ENCODE peak calls at places on chromosomes 3 and 15, in seven cellular contexts. One of them, this sample, is unnamed.

GRCh38 chr15:39785139-39785538 is 2.5 kb upstream of the FSIP1 start:
- DNase-seq in left ventricle myocardium inferior: no peak
- DNase-seq in Calu3: no peak
- DNase-seq in MCF 10A: peak
- DNase-seq in mammary epithelial cell: no peak
- DNase-seq in neural crest cell: no peak
- DNase-seq in type B pancreatic cell: no peak
- DNase-seq in this sample: no peak

GRCh38 chr3:59510576-59510975 is 460.8 kb upstream of the CFAP20DC start:
- DNase-seq in left ventricle myocardium inferior: no peak
- DNase-seq in Calu3: no peak
- DNase-seq in MCF 10A: no peak
- DNase-seq in mammary epithelial cell: no peak
- DNase-seq in neural crest cell: no peak
- DNase-seq in type B pancreatic cell: no peak
- DNase-seq in this sample: no peak

GRCh38 chr3:50156991-50157493 is 1.9 kb downstream of the SEMA3F start:
- DNase-seq in left ventricle myocardium inferior: no peak
- DNase-seq in Calu3: no peak
- DNase-seq in MCF 10A: peak
- DNase-seq in mammary epithelial cell: peak
- DNase-seq in neural crest cell: no peak
- DNase-seq in type B pancreatic cell: no peak
- DNase-seq in this sample: no peak

GRCh38 chr3:73446467-73447110 is 178.2 kb downstream of the PDZRN3 start:
- DNase-seq in left ventricle myocardium inferior: no peak
- DNase-seq in Calu3: no peak
- DNase-seq in MCF 10A: no peak
- DNase-seq in mammary epithelial cell: no peak
- DNase-seq in neural crest cell: no peak
- DNase-seq in type B pancreatic cell: no peak
- DNase-seq in this sample: no peak

GRCh38 chr3:195154111-195154791 is 116.7 kb downstream of the XXYLT1 start:
- DNase-seq in left ventricle myocardium inferior: no peak
- DNase-seq in Calu3: no peak
- DNase-seq in MCF 10A: no peak
- DNase-seq in mammary epithelial cell: no peak
- DNase-seq in neural crest cell: no peak
- DNase-seq in type B pancreatic cell: no peak
- DNase-seq in this sample: no peak

GRCh38 chr3:50648297-50648696 is 26.4 kb upstream of the DOCK3 start:
- DNase-seq in left ventricle myocardium inferior: no peak
- DNase-seq in Calu3: no peak
- DNase-seq in MCF 10A: no peak
- DNase-seq in mammary epithelial cell: no peak
- DNase-seq in neural crest cell: peak
- DNase-seq in type B pancreatic cell: no peak
- DNase-seq in this sample: no peak

GRCh38 chr3:15796771-15797599 is 794 bp downstream of the ANKRD28 start:
- DNase-seq in left ventricle myocardium inferior: no peak
- DNase-seq in Calu3: no peak
- DNase-seq in MCF 10A: peak
- DNase-seq in mammary epithelial cell: peak
- DNase-seq in neural crest cell: peak
- DNase-seq in type B pancreatic cell: no peak
- DNase-seq in this sample: no peak

GRCh38 chr15:98660055-98660454 is 11.7 kb downstream of the IGF1R start:
- DNase-seq in left ventricle myocardium inferior: no peak
- DNase-seq in Calu3: no peak
- DNase-seq in MCF 10A: no peak
- DNase-seq in mammary epithelial cell: no peak
- DNase-seq in neural crest cell: no peak
- DNase-seq in type B pancreatic cell: no peak
- DNase-seq in this sample: no peak

GRCh38 chr3:187520027-187520945 is 149.9 kb downstream of the SST start:
- DNase-seq in left ventricle myocardium inferior: peak
- DNase-seq in Calu3: no peak
- DNase-seq in MCF 10A: no peak
- DNase-seq in mammary epithelial cell: no peak
- DNase-seq in neural crest cell: no peak
- DNase-seq in type B pancreatic cell: no peak
- DNase-seq in this sample: no peak

GRCh38 chr15:78047631-78048409 is 29.7 kb downstream of the TBC1D2B start:
- DNase-seq in left ventricle myocardium inferior: no peak
- DNase-seq in Calu3: no peak
- DNase-seq in MCF 10A: no peak
- DNase-seq in mammary epithelial cell: no peak
- DNase-seq in neural crest cell: no peak
- DNase-seq in type B pancreatic cell: no peak
- DNase-seq in this sample: no peak

GRCh38 chr3:88025001-88025552 is 33.7 kb downstream of the CGGBP1 start:
- DNase-seq in left ventricle myocardium inferior: no peak
- DNase-seq in Calu3: no peak
- DNase-seq in MCF 10A: no peak
- DNase-seq in mammary epithelial cell: no peak
- DNase-seq in neural crest cell: no peak
- DNase-seq in type B pancreatic cell: no peak
- DNase-seq in this sample: no peak

GRCh38 chr3:119965692-119966091 is 128.6 kb downstream of the GSK3B start:
- DNase-seq in left ventricle myocardium inferior: no peak
- DNase-seq in Calu3: no peak
- DNase-seq in MCF 10A: no peak
- DNase-seq in mammary epithelial cell: no peak
- DNase-seq in neural crest cell: no peak
- DNase-seq in type B pancreatic cell: no peak
- DNase-seq in this sample: no peak

GRCh38 chr15:85329561-85330421 is 50.6 kb upstream of the AKAP13 start:
- DNase-seq in left ventricle myocardium inferior: peak
- DNase-seq in Calu3: no peak
- DNase-seq in MCF 10A: no peak
- DNase-seq in mammary epithelial cell: no peak
- DNase-seq in neural crest cell: no peak
- DNase-seq in type B pancreatic cell: no peak
- DNase-seq in this sample: no peak

GRCh38 chr15:95669146-95669922 is 661.2 kb upstream of the NR2F2 start:
- DNase-seq in left ventricle myocardium inferior: no peak
- DNase-seq in Calu3: no peak
- DNase-seq in MCF 10A: no peak
- DNase-seq in mammary epithelial cell: no peak
- DNase-seq in neural crest cell: no peak
- DNase-seq in type B pancreatic cell: no peak
- DNase-seq in this sample: no peak

GRCh38 chr15:96347181-96348111 is 16.9 kb downstream of the NR2F2 start:
- DNase-seq in left ventricle myocardium inferior: peak
- DNase-seq in Calu3: peak
- DNase-seq in MCF 10A: no peak
- DNase-seq in mammary epithelial cell: no peak
- DNase-seq in neural crest cell: peak
- DNase-seq in type B pancreatic cell: no peak
- DNase-seq in this sample: no peak

GRCh38 chr15:74272812-74273211 is 36.7 kb downstream of the CCDC33 start:
- DNase-seq in left ventricle myocardium inferior: no peak
- DNase-seq in Calu3: no peak
- DNase-seq in MCF 10A: peak
- DNase-seq in mammary epithelial cell: no peak
- DNase-seq in neural crest cell: no peak
- DNase-seq in type B pancreatic cell: no peak
- DNase-seq in this sample: no peak

GRCh38 chr3:45739944-45740343 is 50.7 kb downstream of the SACM1L start:
- DNase-seq in left ventricle myocardium inferior: no peak
- DNase-seq in Calu3: no peak
- DNase-seq in MCF 10A: no peak
- DNase-seq in mammary epithelial cell: no peak
- DNase-seq in neural crest cell: no peak
- DNase-seq in type B pancreatic cell: no peak
- DNase-seq in this sample: no peak

GRCh38 chr15:55334997-55335396 is 16.0 kb downstream of the PIGB start:
- DNase-seq in left ventricle myocardium inferior: no peak
- DNase-seq in Calu3: no peak
- DNase-seq in MCF 10A: peak
- DNase-seq in mammary epithelial cell: peak
- DNase-seq in neural crest cell: no peak
- DNase-seq in type B pancreatic cell: no peak
- DNase-seq in this sample: no peak

GRCh38 chr3:188352196-188352927 is 198.4 kb downstream of the LPP start:
- DNase-seq in left ventricle myocardium inferior: no peak
- DNase-seq in Calu3: no peak
- DNase-seq in MCF 10A: no peak
- DNase-seq in mammary epithelial cell: no peak
- DNase-seq in neural crest cell: no peak
- DNase-seq in type B pancreatic cell: no peak
- DNase-seq in this sample: no peak

GRCh38 chr3:183968846-183969245 is 48.8 kb downstream of the ABCC5 start:
- DNase-seq in left ventricle myocardium inferior: no peak
- DNase-seq in Calu3: no peak
- DNase-seq in MCF 10A: no peak
- DNase-seq in mammary epithelial cell: no peak
- DNase-seq in neural crest cell: no peak
- DNase-seq in type B pancreatic cell: no peak
- DNase-seq in this sample: no peak

GRCh38 chr3:32531010-32531647 is 28.5 kb upstream of the CMTM6 start:
- DNase-seq in left ventricle myocardium inferior: no peak
- DNase-seq in Calu3: no peak
- DNase-seq in MCF 10A: no peak
- DNase-seq in mammary epithelial cell: no peak
- DNase-seq in neural crest cell: no peak
- DNase-seq in type B pancreatic cell: no peak
- DNase-seq in this sample: no peak

GRCh38 chr3:158458464-158458863 is 112.5 kb upstream of the MLF1 start:
- DNase-seq in left ventricle myocardium inferior: no peak
- DNase-seq in Calu3: peak
- DNase-seq in MCF 10A: peak
- DNase-seq in mammary epithelial cell: peak
- DNase-seq in neural crest cell: no peak
- DNase-seq in type B pancreatic cell: no peak
- DNase-seq in this sample: no peak

GRCh38 chr3:32078085-32078634 is 28.3 kb upstream of the GPD1L start:
- DNase-seq in left ventricle myocardium inferior: no peak
- DNase-seq in Calu3: no peak
- DNase-seq in MCF 10A: no peak
- DNase-seq in mammary epithelial cell: no peak
- DNase-seq in neural crest cell: no peak
- DNase-seq in type B pancreatic cell: no peak
- DNase-seq in this sample: no peak

DNA sequence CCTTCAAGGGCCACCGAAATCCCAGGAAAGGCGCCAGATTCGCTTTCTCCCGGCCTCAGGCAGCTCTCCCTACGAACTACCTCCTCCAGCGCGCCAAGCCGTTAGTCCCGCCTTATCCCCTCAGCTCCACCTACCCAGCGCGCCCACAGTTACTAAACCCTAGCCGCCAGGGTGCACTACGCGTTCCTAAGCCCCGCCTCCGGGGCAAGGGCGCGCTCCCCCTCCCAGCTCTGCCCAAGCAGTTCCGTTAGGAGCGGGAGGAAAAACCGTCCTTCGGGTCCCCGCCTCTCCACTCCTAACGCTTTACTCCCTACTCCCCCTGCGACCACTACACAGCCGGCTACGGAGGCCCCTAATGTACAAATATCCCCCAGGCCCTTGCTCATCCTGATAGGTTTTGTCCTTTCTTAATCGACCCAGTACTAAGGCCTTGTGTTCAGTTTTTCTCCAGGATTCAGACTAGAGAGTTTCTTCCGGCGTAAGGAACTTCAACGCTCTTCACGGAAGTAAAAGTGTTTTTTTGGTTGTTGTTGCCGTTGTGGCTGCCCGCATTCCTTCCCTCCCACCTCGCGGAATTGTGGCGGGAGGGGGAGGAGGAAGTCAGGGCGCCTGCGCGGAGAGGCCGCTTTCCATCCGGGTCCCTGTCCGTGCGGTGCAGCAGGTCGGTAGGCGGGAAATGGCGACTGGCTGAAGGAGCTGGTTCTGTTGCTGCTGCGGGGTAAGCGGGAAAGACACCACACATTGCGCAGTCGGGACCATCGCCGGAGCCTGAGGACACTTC is at the start of gene CTDSPL2:
- DNase-seq in left ventricle myocardium inferior: peak
- DNase-seq in Calu3: peak
- DNase-seq in MCF 10A: peak
- DNase-seq in mammary epithelial cell: peak
- DNase-seq in neural crest cell: peak
- DNase-seq in type B pancreatic cell: peak
- DNase-seq in this sample: peak
- TF ChIP-seq CTCF in left ventricle myocardium inferior: peak
- TF ChIP-seq CTCF in Calu3: no peak
- TF ChIP-seq CTCF in MCF 10A: peak
- TF ChIP-seq CTCF in mammary epithelial cell: peak
- TF ChIP-seq CTCF in neural crest cell: peak
- TF ChIP-seq CTCF in type B pancreatic cell: peak
- TF ChIP-seq CTCF in this sample: no peak

GRCh38 chr3:127177226-127177625 is 15.7 kb upstream of the PRR23E start:
- DNase-seq in left ventricle myocardium inferior: no peak
- DNase-seq in Calu3: peak
- DNase-seq in MCF 10A: peak
- DNase-seq in mammary epithelial cell: no peak
- DNase-seq in neural crest cell: no peak
- DNase-seq in type B pancreatic cell: no peak
- DNase-seq in this sample: no peak
- TF ChIP-seq CTCF in left ventricle myocardium inferior: peak
- TF ChIP-seq CTCF in Calu3: no peak
- TF ChIP-seq CTCF in MCF 10A: no peak
- TF ChIP-seq CTCF in mammary epithelial cell: peak
- TF ChIP-seq CTCF in neural crest cell: no peak
- TF ChIP-seq CTCF in type B pancreatic cell: no peak
- TF ChIP-seq CTCF in this sample: no peak

GRCh38 chr3:48563382-48563918 is at the start of gene UCN2:
- DNase-seq in left ventricle myocardium inferior: no peak
- DNase-seq in Calu3: no peak
- DNase-seq in MCF 10A: no peak
- DNase-seq in mammary epithelial cell: no peak
- DNase-seq in neural crest cell: no peak
- DNase-seq in type B pancreatic cell: no peak
- DNase-seq in this sample: no peak
- TF ChIP-seq CTCF in left ventricle myocardium inferior: no peak
- TF ChIP-seq CTCF in Calu3: no peak
- TF ChIP-seq CTCF in MCF 10A: no peak
- TF ChIP-seq CTCF in mammary epithelial cell: no peak
- TF ChIP-seq CTCF in neural crest cell: no peak
- TF ChIP-seq CTCF in type B pancreatic cell: no peak
- TF ChIP-seq CTCF in this sample: no peak

DNA sequence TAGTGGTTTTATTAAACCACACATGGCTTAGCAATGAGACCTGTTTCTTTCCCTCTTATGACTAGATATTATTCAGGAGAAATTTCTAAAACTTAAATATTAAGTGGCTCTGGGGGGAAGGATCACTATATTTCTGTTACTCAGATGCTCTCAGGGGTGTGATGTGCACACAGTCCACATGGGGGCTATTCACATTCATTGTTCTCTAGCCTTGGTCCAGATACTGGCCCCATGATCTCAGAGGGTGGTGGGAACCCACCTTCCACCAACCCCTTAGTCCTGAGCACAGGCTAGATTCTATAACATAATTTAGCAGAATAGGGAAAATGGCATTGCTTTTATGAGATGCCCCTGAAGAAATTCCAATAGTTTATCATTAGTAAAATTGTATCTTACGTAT is 149.0 kb upstream of the ST8SIA2 start:
- DNase-seq in left ventricle myocardium inferior: no peak
- DNase-seq in Calu3: no peak
- DNase-seq in MCF 10A: no peak
- DNase-seq in mammary epithelial cell: no peak
- DNase-seq in neural crest cell: no peak
- DNase-seq in type B pancreatic cell: no peak
- DNase-seq in this sample: no peak
- TF ChIP-seq CTCF in left ventricle myocardium inferior: peak
- TF ChIP-seq CTCF in Calu3: no peak
- TF ChIP-seq CTCF in MCF 10A: no peak
- TF ChIP-seq CTCF in mammary epithelial cell: no peak
- TF ChIP-seq CTCF in neural crest cell: peak
- TF ChIP-seq CTCF in type B pancreatic cell: peak
- TF ChIP-seq CTCF in this sample: no peak

This sample was measured in omental fat pad.